ENCODE peak calls at places on chromosomes 11 and 22, in six cellular contexts. J is HFFc6; I is activated naive CD4-positive, alpha-beta T cell; R is NT2/D1; O is right cardiac atrium; X is lung. V is an unnamed sample.

GRCh38 chr11:34840736-34841386 is 75.3 kb downstream of the APIP start:
- DNase-seq in J (no peak), I (no peak), R (peak), X (peak), O (no peak), V (no peak)

GRCh38 chr11:17556999-17557398 is 9.9 kb downstream of the OTOG start:
- DNase-seq in X (no peak), R (no peak), I (no peak), J (no peak), O (no peak), V (no peak)

GRCh38 chr22:44702479-44703219 is 645 bp downstream of the PRR5 start:
- DNase-seq in O (no peak), X (no peak), J (no peak), I (no peak), R (no peak), V (no peak)

GRCh38 chr11:117900720-117901440 is 24.4 kb upstream of the FXYD6 start:
- DNase-seq in I (no peak), R (no peak), J (no peak), O (no peak), X (no peak), V (no peak)

GRCh38 chr11:34243620-34244493 is 114.0 kb downstream of the ABTB2 start:
- DNase-seq in R (no peak), O (no peak), X (peak), J (peak), I (no peak), V (no peak)

GRCh38 chr11:57214087-57214395 is 23.0 kb downstream of the APLNR start:
- DNase-seq in X (no peak), R (no peak), O (no peak), J (no peak), I (no peak), V (no peak)

GRCh38 chr22:20569059-20570058 is 61.9 kb downstream of the MED15 start:
- DNase-seq in I (no peak), J (peak), R (no peak), X (peak), O (peak), V (no peak)

GRCh38 chr11:68009391-68010000 is 631 bp upstream of the ALDH3B1 start:
- DNase-seq in I (no peak), X (no peak), J (peak), R (no peak), O (peak), V (no peak)

GRCh38 chr11:78731008-78731407 is 156.3 kb upstream of the NARS2 start:
- DNase-seq in I (no peak), X (peak), R (no peak), J (no peak), O (no peak), V (no peak)

GRCh38 chr11:398826-399225 is 4.8 kb downstream of the PKP3 start:
- DNase-seq in I (no peak), J (peak), X (no peak), R (no peak), O (no peak), V (no peak)

GRCh38 chr11:66100272-66101037 is 30.4 kb downstream of the PACS1 start:
- DNase-seq in I (peak), R (no peak), X (peak), J (no peak), O (peak), V (peak)